ENCODE peak calls at places on chromosomes 1 and 21, in seven cellular contexts. One of them, this sample, is unnamed.

GRCh38 chr1:216314369-216315095 is 108.7 kb downstream of the USH2A start:
- DNase-seq in GM13977: no peak
- DNase-seq in stimulated activated CD8-positive, alpha-beta memory T cell treated with anti-CD3 and anti-CD28 coated beads, Interleukin-2, amount 100 ng/mL, for 48 hours: no peak
- DNase-seq in mesenchymal stem cell: no peak
- DNase-seq in activated effector memory CD4-positive, alpha-beta T cell treated with anti-CD3 and anti-CD28 coated beads, Interleukin-2, amount 50 U/mL, for 16 hours: no peak
- DNase-seq in thoracic aorta: no peak
- DNase-seq in BJ: no peak
- DNase-seq in this sample: no peak

GRCh38 chr1:198729195-198729863 is 90.5 kb downstream of the PTPRC start:
- DNase-seq in activated effector memory CD4-positive, alpha-beta T cell treated with anti-CD3 and anti-CD28 coated beads, Interleukin-2, amount 50 U/mL, for 16 hours: no peak
- DNase-seq in BJ: no peak
- DNase-seq in mesenchymal stem cell: no peak
- DNase-seq in stimulated activated CD8-positive, alpha-beta memory T cell treated with anti-CD3 and anti-CD28 coated beads, Interleukin-2, amount 100 ng/mL, for 48 hours: no peak
- DNase-seq in thoracic aorta: no peak
- DNase-seq in GM13977: no peak
- DNase-seq in this sample: no peak

GRCh38 chr1:18211764-18212163 is 104.2 kb downstream of the IGSF21 start:
- DNase-seq in GM13977: no peak
- DNase-seq in BJ: no peak
- DNase-seq in thoracic aorta: no peak
- DNase-seq in stimulated activated CD8-positive, alpha-beta memory T cell treated with anti-CD3 and anti-CD28 coated beads, Interleukin-2, amount 100 ng/mL, for 48 hours: no peak
- DNase-seq in activated effector memory CD4-positive, alpha-beta T cell treated with anti-CD3 and anti-CD28 coated beads, Interleukin-2, amount 50 U/mL, for 16 hours: no peak
- DNase-seq in mesenchymal stem cell: no peak
- DNase-seq in this sample: no peak

GRCh38 chr21:44804762-44805161 is 3.1 kb upstream of the UBE2G2 start:
- DNase-seq in BJ: no peak
- DNase-seq in thoracic aorta: no peak
- DNase-seq in mesenchymal stem cell: no peak
- DNase-seq in activated effector memory CD4-positive, alpha-beta T cell treated with anti-CD3 and anti-CD28 coated beads, Interleukin-2, amount 50 U/mL, for 16 hours: no peak
- DNase-seq in GM13977: no peak
- DNase-seq in stimulated activated CD8-positive, alpha-beta memory T cell treated with anti-CD3 and anti-CD28 coated beads, Interleukin-2, amount 100 ng/mL, for 48 hours: no peak
- DNase-seq in this sample: no peak

GRCh38 chr1:16145030-16145987 is 10.6 kb downstream of the EPHA2 start:
- DNase-seq in BJ: no peak
- DNase-seq in activated effector memory CD4-positive, alpha-beta T cell treated with anti-CD3 and anti-CD28 coated beads, Interleukin-2, amount 50 U/mL, for 16 hours: no peak
- DNase-seq in GM13977: no peak
- DNase-seq in mesenchymal stem cell: peak
- DNase-seq in stimulated activated CD8-positive, alpha-beta memory T cell treated with anti-CD3 and anti-CD28 coated beads, Interleukin-2, amount 100 ng/mL, for 48 hours: no peak
- DNase-seq in thoracic aorta: peak
- DNase-seq in this sample: peak

GRCh38 chr1:169507413-169507812 is 21.7 kb upstream of the SLC19A2 start:
- DNase-seq in mesenchymal stem cell: no peak
- DNase-seq in BJ: no peak
- DNase-seq in stimulated activated CD8-positive, alpha-beta memory T cell treated with anti-CD3 and anti-CD28 coated beads, Interleukin-2, amount 100 ng/mL, for 48 hours: no peak
- DNase-seq in activated effector memory CD4-positive, alpha-beta T cell treated with anti-CD3 and anti-CD28 coated beads, Interleukin-2, amount 50 U/mL, for 16 hours: no peak
- DNase-seq in thoracic aorta: no peak
- DNase-seq in GM13977: no peak
- DNase-seq in this sample: no peak

GRCh38 chr1:32386993-32387392 is 7.2 kb downstream of the BSDC1 start:
- DNase-seq in BJ: no peak
- DNase-seq in thoracic aorta: no peak
- DNase-seq in GM13977: no peak
- DNase-seq in activated effector memory CD4-positive, alpha-beta T cell treated with anti-CD3 and anti-CD28 coated beads, Interleukin-2, amount 50 U/mL, for 16 hours: no peak
- DNase-seq in mesenchymal stem cell: no peak
- DNase-seq in stimulated activated CD8-positive, alpha-beta memory T cell treated with anti-CD3 and anti-CD28 coated beads, Interleukin-2, amount 100 ng/mL, for 48 hours: no peak
- DNase-seq in this sample: no peak

GRCh38 chr1:248590055-248590454 is 7.4 kb downstream of the OR2T10 start:
- DNase-seq in GM13977: no peak
- DNase-seq in thoracic aorta: no peak
- DNase-seq in activated effector memory CD4-positive, alpha-beta T cell treated with anti-CD3 and anti-CD28 coated beads, Interleukin-2, amount 50 U/mL, for 16 hours: no peak
- DNase-seq in BJ: no peak
- DNase-seq in stimulated activated CD8-positive, alpha-beta memory T cell treated with anti-CD3 and anti-CD28 coated beads, Interleukin-2, amount 100 ng/mL, for 48 hours: no peak
- DNase-seq in mesenchymal stem cell: no peak
- DNase-seq in this sample: no peak

GRCh38 chr1:19974822-19975416 is 4.5 kb downstream of the PLA2G2A start:
- DNase-seq in mesenchymal stem cell: peak
- DNase-seq in GM13977: peak
- DNase-seq in activated effector memory CD4-positive, alpha-beta T cell treated with anti-CD3 and anti-CD28 coated beads, Interleukin-2, amount 50 U/mL, for 16 hours: no peak
- DNase-seq in BJ: peak
- DNase-seq in thoracic aorta: no peak
- DNase-seq in stimulated activated CD8-positive, alpha-beta memory T cell treated with anti-CD3 and anti-CD28 coated beads, Interleukin-2, amount 100 ng/mL, for 48 hours: no peak
- DNase-seq in this sample: peak

GRCh38 chr1:31069392-31069791 is 3.9 kb upstream of the PUM1 start:
- DNase-seq in GM13977: no peak
- DNase-seq in mesenchymal stem cell: no peak
- DNase-seq in activated effector memory CD4-positive, alpha-beta T cell treated with anti-CD3 and anti-CD28 coated beads, Interleukin-2, amount 50 U/mL, for 16 hours: no peak
- DNase-seq in stimulated activated CD8-positive, alpha-beta memory T cell treated with anti-CD3 and anti-CD28 coated beads, Interleukin-2, amount 100 ng/mL, for 48 hours: no peak
- DNase-seq in thoracic aorta: no peak
- DNase-seq in BJ: no peak
- DNase-seq in this sample: no peak

GRCh38 chr1:111895456-111895855 is 94.0 kb downstream of the KCND3 start:
- DNase-seq in GM13977: no peak
- DNase-seq in mesenchymal stem cell: no peak
- DNase-seq in activated effector memory CD4-positive, alpha-beta T cell treated with anti-CD3 and anti-CD28 coated beads, Interleukin-2, amount 50 U/mL, for 16 hours: no peak
- DNase-seq in BJ: no peak
- DNase-seq in thoracic aorta: no peak
- DNase-seq in stimulated activated CD8-positive, alpha-beta memory T cell treated with anti-CD3 and anti-CD28 coated beads, Interleukin-2, amount 100 ng/mL, for 48 hours: no peak
- DNase-seq in this sample: peak

This sample was measured in RPMI7951.